ENCODE peak calls at places on chromosome 22, in seven cellular contexts. J, S, G, V, O, D and T are unnamed samples.

GRCh38 chr22:39317084-39317755 is 2.2 kb downstream of the RPL3 start:
- DNase-seq in J (no peak), S (no peak), G (no peak), V (no peak), O (no peak), D (peak; percentile 72), T (no peak)

GRCh38 chr22:26681395-26681821 is 24.0 kb downstream of the MIAT start:
- DNase-seq in J (no peak), S (peak; percentile 86), G (peak; percentile 70), V (no peak), O (no peak), D (no peak), T (no peak)

GRCh38 chr22:33917744-33918406 is 2.4 kb downstream of the LARGE1 start:
- DNase-seq in J (no peak), S (no peak), G (no peak), V (no peak), O (no peak), D (peak; percentile 75), T (no peak)

GRCh38 chr22:19060356-19061009 is 61.7 kb downstream of the DGCR2 start:
- DNase-seq in J (no peak), S (peak; percentile 42), G (peak; percentile 29), V (no peak), O (no peak), D (no peak), T (no peak)

GRCh38 chr22:43257549-43257948 is 70.6 kb upstream of the TTLL12 start:
- DNase-seq in J (no peak), S (peak; percentile 20), G (no peak), V (no peak), O (no peak), D (no peak), T (no peak)

GRCh38 chr22:40525250-40525884 is 111.2 kb downstream of the MRTFA start:
- DNase-seq in J (peak; percentile 50), S (no peak), G (peak; percentile 70), V (no peak), O (peak; percentile 50), D (peak; percentile 49), T (no peak)

GRCh38 chr22:38270091-38270972 is 2.5 kb downstream of the TMEM184B start:
- DNase-seq in J (no peak), S (no peak), G (no peak), V (no peak), O (no peak), D (no peak), T (no peak)

GRCh38 chr22:30285846-30286200 is 3.5 kb downstream of the CASTOR1 start:
- DNase-seq in J (no peak), S (no peak), G (no peak), V (no peak), O (peak; percentile 25), D (no peak), T (no peak)

GRCh38 chr22:32080904-32081303 is 37.8 kb downstream of the SLC5A1 start:
- DNase-seq in J (no peak), S (peak; percentile 27), G (no peak), V (peak; percentile 16), O (no peak), D (peak; percentile 55), T (peak; percentile 35)

GRCh38 chr22:26318975-26319374 is 110.1 kb upstream of the ASPHD2 start:
- DNase-seq in J (no peak), S (peak; percentile 68), G (no peak), V (peak; percentile 7), O (no peak), D (no peak), T (no peak)

GRCh38 chr22:42700355-42700754 is 20.3 kb downstream of the A4GALT start:
- DNase-seq in J (no peak), S (no peak), G (no peak), V (no peak), O (no peak), D (no peak), T (no peak)

GRCh38 chr22:22879675-22880029 is 8.0 kb upstream of the IGLL5 start:
- DNase-seq in J (no peak), S (no peak), G (no peak), V (no peak), O (no peak), D (no peak), T (no peak)

DNA sequence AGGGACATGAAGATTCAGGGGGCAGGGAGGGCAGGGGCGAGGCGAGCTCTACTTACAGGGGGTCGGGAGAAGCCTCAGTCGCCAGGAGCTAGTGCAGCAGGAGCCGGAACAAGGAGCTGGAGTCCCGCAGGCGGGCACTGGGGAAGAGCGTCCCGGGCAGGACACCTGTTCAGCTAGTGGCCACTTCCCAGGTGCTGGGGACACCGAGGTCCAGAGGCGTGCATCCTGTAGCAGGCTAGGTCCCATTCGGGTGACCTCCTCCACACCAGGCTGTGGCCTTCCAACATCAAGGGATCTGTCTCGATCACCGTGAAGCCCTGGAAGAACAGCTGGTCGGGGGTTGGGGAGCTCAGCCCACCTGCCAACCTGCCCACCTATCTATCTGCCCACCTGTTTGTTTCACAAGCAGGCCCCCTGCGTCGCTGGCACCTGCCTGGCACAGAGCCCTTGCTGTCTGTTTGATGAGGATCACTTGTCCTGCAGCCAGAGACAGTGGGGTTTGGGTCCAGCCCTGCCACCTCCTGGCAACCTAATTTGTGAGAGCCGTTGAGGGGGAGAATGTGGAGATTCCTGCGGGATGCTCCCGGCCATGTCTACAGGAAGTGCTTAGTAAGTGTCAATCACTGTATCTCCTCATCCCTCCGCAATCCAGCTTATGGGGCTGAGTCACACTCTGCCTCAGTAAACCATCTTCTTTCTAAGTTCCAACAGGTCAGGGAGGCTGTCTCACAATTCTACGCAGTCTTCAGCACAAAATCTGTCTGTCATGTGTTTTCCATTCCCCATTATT is 940.9 kb downstream of the BRD1 start:
- DNase-seq in J (no peak), S (no peak), G (peak; percentile 53), V (no peak), O (no peak), D (no peak), T (no peak)
- H3K4me3 ChIP-seq in J (no peak overlapping the region), S (no peak overlapping the region), G (no peak overlapping the region), V (no peak overlapping the region), O (no peak overlapping the region), D (no peak overlapping the region), T (no peak overlapping the region)

GRCh38 chr22:44311104-44311854 is 1.5 kb downstream of the SHISAL1 start:
- DNase-seq in J (no peak), S (no peak), G (no peak), V (no peak), O (peak; percentile 3), D (no peak), T (no peak)
- TF ChIP-seq CTCF in J (no peak), S (no peak), G (no peak), V (no peak), O (no peak), D (no peak), T (no peak)

DNA sequence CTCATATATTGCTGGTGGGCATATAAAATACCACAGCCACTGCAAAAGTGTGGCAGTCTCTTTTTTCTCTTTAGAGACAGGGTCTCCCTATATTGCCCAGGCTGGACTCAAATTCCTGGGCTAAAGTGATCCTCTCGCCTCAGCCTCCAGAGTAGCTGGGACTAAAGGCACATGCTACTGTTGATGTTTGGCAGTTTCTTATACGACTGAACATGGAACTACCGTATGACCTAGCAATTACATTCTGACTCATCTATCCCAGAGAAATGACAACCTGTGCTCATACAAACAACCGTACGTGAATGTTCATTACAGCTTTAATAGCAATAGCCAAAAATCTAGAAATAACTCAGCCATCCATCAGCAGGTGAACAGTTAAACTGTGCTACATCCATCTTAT is 130.3 kb downstream of the MED15 start:
- DNase-seq in J (no peak), S (no peak), G (no peak), V (no peak), O (no peak), D (no peak), T (no peak)
- H3K4me3 ChIP-seq in J (no peak overlapping the region), S (no peak overlapping the region), G (no peak overlapping the region), V (no peak overlapping the region), O (no peak overlapping the region), D (no peak overlapping the region), T (no peak overlapping the region)

GRCh38 chr22:50606561-50607365 is 6.2 kb downstream of the MAPK8IP2 start:
- DNase-seq in J (no peak), S (no peak), G (no peak), V (no peak), O (no peak), D (no peak), T (no peak)

GRCh38 chr22:50607366-50608020 is 6.9 kb downstream of the MAPK8IP2 start:
- DNase-seq in J (no peak), S (no peak), G (no peak), V (no peak), O (no peak), D (no peak), T (no peak)

GRCh38 chr22:50605349-50606074 is 4.9 kb downstream of the MAPK8IP2 start:
- DNase-seq in J (no peak), S (no peak), G (no peak), V (no peak), O (no peak), D (no peak), T (no peak)

GRCh38 chr22:50604623-50605348 is 4.2 kb downstream of the MAPK8IP2 start:
- DNase-seq in J (no peak), S (no peak), G (no peak), V (no peak), O (no peak), D (no peak), T (no peak)

GRCh38 chr22:50606126-50606525 is 5.5 kb downstream of the MAPK8IP2 start:
- DNase-seq in J (no peak), S (no peak), G (no peak), V (no peak), O (no peak), D (no peak), T (no peak)
- TF ChIP-seq CTCF in J (no peak), S (no peak), G (no peak), V (peak; percentile 3), O (no peak), D (peak; percentile 13), T (peak; percentile 48)

DNA sequence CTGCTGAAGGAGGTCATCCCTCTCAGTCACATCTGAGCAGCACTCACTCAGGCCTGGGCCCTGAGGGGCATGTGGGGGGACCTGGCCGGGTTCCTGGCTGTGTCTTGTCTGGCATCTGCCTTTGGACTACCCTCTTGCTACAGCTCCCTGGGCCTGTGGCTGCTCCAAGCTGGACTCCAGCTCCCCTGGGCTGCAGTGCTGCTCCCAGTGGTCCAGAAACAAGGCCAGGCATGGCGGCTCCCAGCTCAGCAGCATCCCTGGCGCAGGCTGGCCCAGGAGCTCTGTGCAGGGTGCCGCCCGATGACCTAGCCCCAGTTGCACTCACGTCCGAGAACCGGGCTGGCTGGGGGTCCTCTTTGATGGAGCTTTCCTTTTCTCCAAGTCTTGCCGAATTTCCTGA is 5.3 kb downstream of the CDPF1 start:
- DNase-seq in J (no peak), S (no peak), G (no peak), V (no peak), O (no peak), D (no peak), T (no peak)
- H3K4me3 ChIP-seq in J (no peak overlapping the region), S (no peak overlapping the region), G (no peak overlapping the region), V (no peak overlapping the region), O (no peak overlapping the region), D (no peak overlapping the region), T (no peak overlapping the region)